ENCODE peak calls at places on chromosomes 12 and 14, in nine cellular contexts. L, O, K, H, Y, E, V, X and B are unnamed samples.

GRCh38 chr14:76832503-76832988 is 6.3 kb downstream of the LRRC74A start:
- DNase-seq in L (peak), O (no peak), K (no peak), H (no peak), Y (peak), E (no peak), V (no peak), X (no peak), B (no peak)

GRCh38 chr14:65927871-65928270 is 515.3 kb downstream of the FUT8 start:
- DNase-seq in L (peak), O (no peak), K (peak), H (no peak), Y (no peak), E (no peak), V (no peak), X (peak), B (no peak)

GRCh38 chr14:50501642-50502041 is 30.7 kb downstream of the MAP4K5 start:
- DNase-seq in L (no peak), O (peak), K (no peak), H (no peak), Y (no peak), E (no peak), V (no peak), X (no peak), B (no peak)

GRCh38 chr12:108814462-108815211 is 42.7 kb downstream of the SSH1 start:
- DNase-seq in L (no peak), O (no peak), K (no peak), H (no peak), Y (no peak), E (no peak), V (no peak), X (no peak), B (no peak)

GRCh38 chr14:76996563-76997146 is 31.9 kb downstream of the IRF2BPL start:
- DNase-seq in L (no peak), O (no peak), K (no peak), H (no peak), Y (no peak), E (no peak), V (no peak), X (no peak), B (no peak)

GRCh38 chr12:49636979-49637378 is 13.6 kb downstream of the PRPF40B start:
- DNase-seq in L (peak), O (peak), K (peak), H (peak), Y (peak), E (no peak), V (peak), X (no peak), B (peak)

GRCh38 chr12:80937391-80938238 is at the start of gene LIN7A:
- DNase-seq in L (peak), O (peak), K (peak), H (peak), Y (no peak), E (peak), V (no peak), X (no peak), B (peak)

GRCh38 chr12:86613306-86613705 is 357.1 kb upstream of the MGAT4C start:
- DNase-seq in L (no peak), O (no peak), K (peak), H (no peak), Y (peak), E (no peak), V (no peak), X (no peak), B (no peak)

GRCh38 chr12:57837779-57838562 is 8.6 kb downstream of the CTDSP2 start:
- DNase-seq in L (peak), O (peak), K (peak), H (no peak), Y (peak), E (peak), V (peak), X (no peak), B (no peak)

GRCh38 chr14:98608071-98609060 is 663.6 kb downstream of the BCL11B start:
- DNase-seq in L (no peak), O (no peak), K (no peak), H (no peak), Y (no peak), E (no peak), V (no peak), X (no peak), B (no peak)

GRCh38 chr12:117188961-117189724 is 1.1 kb downstream of the FBXO21 start:
- DNase-seq in L (peak), O (peak), K (no peak), H (no peak), Y (no peak), E (no peak), V (no peak), X (no peak), B (no peak)

GRCh38 chr12:12159988-12160387 is 89.2 kb downstream of the BCL2L14 start:
- DNase-seq in L (no peak), O (peak), K (no peak), H (no peak), Y (no peak), E (no peak), V (no peak), X (no peak), B (no peak)